ENCODE peak calls at places on chromosomes 7 and 10, in six cellular contexts. One of them, this sample, is unnamed.

GRCh38 chr10:132898391-132899053 is 43.8 kb downstream of the CFAP46 start:
- DNase-seq in AG04450: no peak
- DNase-seq in OCI-LY7: no peak
- DNase-seq in activated CD4-positive, CD25-positive, alpha-beta regulatory T cell: no peak
- DNase-seq in anterior cingulate cortex: no peak
- DNase-seq in NCI-H460: no peak
- DNase-seq in this sample: no peak

GRCh38 chr10:24721254-24722106 is 2.2 kb downstream of the ARHGAP21 start:
- DNase-seq in AG04450: no peak
- DNase-seq in OCI-LY7: no peak
- DNase-seq in activated CD4-positive, CD25-positive, alpha-beta regulatory T cell: no peak
- DNase-seq in anterior cingulate cortex: peak
- DNase-seq in NCI-H460: no peak
- DNase-seq in this sample: no peak

GRCh38 chr7:64876792-64877713 is 26.0 kb upstream of the ZNF273 start:
- DNase-seq in AG04450: no peak
- DNase-seq in OCI-LY7: no peak
- DNase-seq in activated CD4-positive, CD25-positive, alpha-beta regulatory T cell: peak
- DNase-seq in anterior cingulate cortex: peak
- DNase-seq in NCI-H460: no peak
- DNase-seq in this sample: no peak

GRCh38 chr10:111360260-111360925 is 283.6 kb downstream of the ADRA2A start:
- DNase-seq in AG04450: no peak
- DNase-seq in OCI-LY7: peak
- DNase-seq in activated CD4-positive, CD25-positive, alpha-beta regulatory T cell: no peak
- DNase-seq in anterior cingulate cortex: no peak
- DNase-seq in NCI-H460: peak
- DNase-seq in this sample: no peak

GRCh38 chr7:101537935-101538595 is 91.0 kb downstream of the MYL10 start:
- DNase-seq in AG04450: no peak
- DNase-seq in OCI-LY7: no peak
- DNase-seq in activated CD4-positive, CD25-positive, alpha-beta regulatory T cell: no peak
- DNase-seq in anterior cingulate cortex: no peak
- DNase-seq in NCI-H460: no peak
- DNase-seq in this sample: no peak

GRCh38 chr10:35140126-35140525 is 13.5 kb downstream of the CREM start:
- DNase-seq in AG04450: no peak
- DNase-seq in OCI-LY7: no peak
- DNase-seq in activated CD4-positive, CD25-positive, alpha-beta regulatory T cell: no peak
- DNase-seq in anterior cingulate cortex: no peak
- DNase-seq in NCI-H460: no peak
- DNase-seq in this sample: no peak

GRCh38 chr10:112366992-112367391 is 6.9 kb upstream of the ACSL5 start:
- DNase-seq in AG04450: no peak
- DNase-seq in OCI-LY7: no peak
- DNase-seq in activated CD4-positive, CD25-positive, alpha-beta regulatory T cell: no peak
- DNase-seq in anterior cingulate cortex: no peak
- DNase-seq in NCI-H460: no peak
- DNase-seq in this sample: no peak

GRCh38 chr7:142811154-142811737 is 40.5 kb downstream of the PRSS2 start:
- DNase-seq in AG04450: peak
- DNase-seq in OCI-LY7: peak
- DNase-seq in activated CD4-positive, CD25-positive, alpha-beta regulatory T cell: no peak
- DNase-seq in anterior cingulate cortex: no peak
- DNase-seq in NCI-H460: peak
- DNase-seq in this sample: peak

GRCh38 chr10:132249232-132249724 is 58.5 kb downstream of the STK32C start:
- DNase-seq in AG04450: no peak
- DNase-seq in OCI-LY7: no peak
- DNase-seq in activated CD4-positive, CD25-positive, alpha-beta regulatory T cell: no peak
- DNase-seq in anterior cingulate cortex: no peak
- DNase-seq in NCI-H460: no peak
- DNase-seq in this sample: no peak

GRCh38 chr10:103605359-103606156 is 112.1 kb downstream of the NEURL1 start:
- DNase-seq in AG04450: no peak
- DNase-seq in OCI-LY7: peak
- DNase-seq in activated CD4-positive, CD25-positive, alpha-beta regulatory T cell: no peak
- DNase-seq in anterior cingulate cortex: peak
- DNase-seq in NCI-H460: peak
- DNase-seq in this sample: no peak

GRCh38 chr10:120580651-120581259 is 123.7 kb downstream of the PLPP4 start:
- DNase-seq in AG04450: no peak
- DNase-seq in OCI-LY7: no peak
- DNase-seq in activated CD4-positive, CD25-positive, alpha-beta regulatory T cell: no peak
- DNase-seq in anterior cingulate cortex: peak
- DNase-seq in NCI-H460: no peak
- DNase-seq in this sample: no peak

GRCh38 chr10:108327706-108328105 is 1163.2 kb upstream of the SORCS1 start:
- DNase-seq in AG04450: no peak
- DNase-seq in OCI-LY7: no peak
- DNase-seq in activated CD4-positive, CD25-positive, alpha-beta regulatory T cell: no peak
- DNase-seq in anterior cingulate cortex: no peak
- DNase-seq in NCI-H460: no peak
- DNase-seq in this sample: no peak

GRCh38 chr7:157538321-157538720 is 201.5 kb downstream of the DNAJB6 start:
- DNase-seq in AG04450: no peak
- DNase-seq in OCI-LY7: no peak
- DNase-seq in activated CD4-positive, CD25-positive, alpha-beta regulatory T cell: no peak
- DNase-seq in anterior cingulate cortex: no peak
- DNase-seq in NCI-H460: no peak
- DNase-seq in this sample: no peak

GRCh38 chr10:91816986-91817385 is 18.8 kb downstream of the TNKS2 start:
- DNase-seq in AG04450: no peak
- DNase-seq in OCI-LY7: no peak
- DNase-seq in activated CD4-positive, CD25-positive, alpha-beta regulatory T cell: no peak
- DNase-seq in anterior cingulate cortex: no peak
- DNase-seq in NCI-H460: no peak
- DNase-seq in this sample: no peak

GRCh38 chr7:99455874-99456273 is 10.1 kb downstream of the ATP5MF start:
- DNase-seq in AG04450: no peak
- DNase-seq in OCI-LY7: no peak
- DNase-seq in activated CD4-positive, CD25-positive, alpha-beta regulatory T cell: no peak
- DNase-seq in anterior cingulate cortex: no peak
- DNase-seq in NCI-H460: no peak
- DNase-seq in this sample: no peak

GRCh38 chr10:73916761-73917470 is 6.0 kb downstream of the PLAU start:
- DNase-seq in AG04450: no peak
- DNase-seq in OCI-LY7: no peak
- DNase-seq in activated CD4-positive, CD25-positive, alpha-beta regulatory T cell: no peak
- DNase-seq in anterior cingulate cortex: no peak
- DNase-seq in NCI-H460: no peak
- DNase-seq in this sample: no peak

GRCh38 chr10:130206216-130206737 is 70.1 kb downstream of the GLRX3 start:
- DNase-seq in AG04450: no peak
- DNase-seq in OCI-LY7: no peak
- DNase-seq in activated CD4-positive, CD25-positive, alpha-beta regulatory T cell: no peak
- DNase-seq in anterior cingulate cortex: no peak
- DNase-seq in NCI-H460: no peak
- DNase-seq in this sample: no peak

GRCh38 chr10:86630079-86630478 is 24.3 kb upstream of the OPN4 start:
- DNase-seq in AG04450: no peak
- DNase-seq in OCI-LY7: no peak
- DNase-seq in activated CD4-positive, CD25-positive, alpha-beta regulatory T cell: no peak
- DNase-seq in anterior cingulate cortex: no peak
- DNase-seq in NCI-H460: no peak
- DNase-seq in this sample: no peak

GRCh38 chr10:33248638-33249037 is 85.8 kb downstream of the NRP1 start:
- DNase-seq in AG04450: peak
- DNase-seq in OCI-LY7: peak
- DNase-seq in activated CD4-positive, CD25-positive, alpha-beta regulatory T cell: no peak
- DNase-seq in anterior cingulate cortex: no peak
- DNase-seq in NCI-H460: no peak
- DNase-seq in this sample: peak

GRCh38 chr7:146683439-146683838 is 566.8 kb downstream of the CNTNAP2 start:
- DNase-seq in AG04450: no peak
- DNase-seq in OCI-LY7: no peak
- DNase-seq in activated CD4-positive, CD25-positive, alpha-beta regulatory T cell: no peak
- DNase-seq in anterior cingulate cortex: no peak
- DNase-seq in NCI-H460: peak
- DNase-seq in this sample: peak

GRCh38 chr10:79186742-79187544 is 118.2 kb downstream of the ZMIZ1 start:
- DNase-seq in AG04450: no peak
- DNase-seq in OCI-LY7: no peak
- DNase-seq in activated CD4-positive, CD25-positive, alpha-beta regulatory T cell: no peak
- DNase-seq in anterior cingulate cortex: no peak
- DNase-seq in NCI-H460: no peak
- DNase-seq in this sample: no peak

GRCh38 chr7:35036361-35037171 is 719 bp downstream of the DPY19L1 start:
- DNase-seq in AG04450: no peak
- DNase-seq in OCI-LY7: peak
- DNase-seq in activated CD4-positive, CD25-positive, alpha-beta regulatory T cell: no peak
- DNase-seq in anterior cingulate cortex: peak
- DNase-seq in NCI-H460: peak
- DNase-seq in this sample: no peak

GRCh38 chr10:98006266-98006665 is 24.2 kb downstream of the CRTAC1 start:
- DNase-seq in AG04450: no peak
- DNase-seq in OCI-LY7: no peak
- DNase-seq in activated CD4-positive, CD25-positive, alpha-beta regulatory T cell: no peak
- DNase-seq in anterior cingulate cortex: no peak
- DNase-seq in NCI-H460: no peak
- DNase-seq in this sample: no peak

GRCh38 chr10:31142026-31142425 is 110.4 kb upstream of the ZNF438 start:
- DNase-seq in AG04450: no peak
- DNase-seq in OCI-LY7: no peak
- DNase-seq in activated CD4-positive, CD25-positive, alpha-beta regulatory T cell: no peak
- DNase-seq in anterior cingulate cortex: no peak
- DNase-seq in NCI-H460: no peak
- DNase-seq in this sample: peak

GRCh38 chr7:1646957-1647891 is 22.9 kb upstream of the ELFN1 start:
- DNase-seq in AG04450: no peak
- DNase-seq in OCI-LY7: no peak
- DNase-seq in activated CD4-positive, CD25-positive, alpha-beta regulatory T cell: no peak
- DNase-seq in anterior cingulate cortex: no peak
- DNase-seq in NCI-H460: no peak
- DNase-seq in this sample: peak

GRCh38 chr7:85023066-85023687 is 163.7 kb downstream of the SEMA3D start:
- DNase-seq in AG04450: peak
- DNase-seq in OCI-LY7: peak
- DNase-seq in activated CD4-positive, CD25-positive, alpha-beta regulatory T cell: no peak
- DNase-seq in anterior cingulate cortex: no peak
- DNase-seq in NCI-H460: peak
- DNase-seq in this sample: peak

GRCh38 chr10:11663763-11664555 is 52.5 kb upstream of the USP6NL start:
- DNase-seq in AG04450: no peak
- DNase-seq in OCI-LY7: peak
- DNase-seq in activated CD4-positive, CD25-positive, alpha-beta regulatory T cell: no peak
- DNase-seq in anterior cingulate cortex: no peak
- DNase-seq in NCI-H460: no peak
- DNase-seq in this sample: no peak

GRCh38 chr10:63133787-63134557 is 844 bp downstream of the NRBF2 start:
- DNase-seq in AG04450: no peak
- DNase-seq in OCI-LY7: peak
- DNase-seq in activated CD4-positive, CD25-positive, alpha-beta regulatory T cell: no peak
- DNase-seq in anterior cingulate cortex: no peak
- DNase-seq in NCI-H460: no peak
- DNase-seq in this sample: no peak

GRCh38 chr7:945147-945555 is 9.3 kb downstream of the ADAP1 start:
- DNase-seq in AG04450: no peak
- DNase-seq in OCI-LY7: no peak
- DNase-seq in activated CD4-positive, CD25-positive, alpha-beta regulatory T cell: no peak
- DNase-seq in anterior cingulate cortex: no peak
- DNase-seq in NCI-H460: no peak
- DNase-seq in this sample: no peak

GRCh38 chr7:154613811-154614210 is 389.1 kb downstream of the PAXIP1 start:
- DNase-seq in AG04450: no peak
- DNase-seq in OCI-LY7: no peak
- DNase-seq in activated CD4-positive, CD25-positive, alpha-beta regulatory T cell: no peak
- DNase-seq in anterior cingulate cortex: no peak
- DNase-seq in NCI-H460: no peak
- DNase-seq in this sample: no peak

GRCh38 chr10:43471929-43472720 is 35.2 kb downstream of the ZNF487 start:
- DNase-seq in AG04450: no peak
- DNase-seq in OCI-LY7: no peak
- DNase-seq in activated CD4-positive, CD25-positive, alpha-beta regulatory T cell: no peak
- DNase-seq in anterior cingulate cortex: no peak
- DNase-seq in NCI-H460: no peak
- DNase-seq in this sample: no peak

GRCh38 chr7:108358553-108358952 is 97.7 kb downstream of the NRCAM start:
- DNase-seq in AG04450: peak
- DNase-seq in OCI-LY7: no peak
- DNase-seq in activated CD4-positive, CD25-positive, alpha-beta regulatory T cell: no peak
- DNase-seq in anterior cingulate cortex: no peak
- DNase-seq in NCI-H460: peak
- DNase-seq in this sample: peak

GRCh38 chr10:83373659-83374058 is 765.6 kb upstream of the GHITM start:
- DNase-seq in AG04450: no peak
- DNase-seq in OCI-LY7: peak
- DNase-seq in activated CD4-positive, CD25-positive, alpha-beta regulatory T cell: no peak
- DNase-seq in anterior cingulate cortex: no peak
- DNase-seq in NCI-H460: peak
- DNase-seq in this sample: peak

GRCh38 chr7:43678315-43678714 is 51.0 kb downstream of the COA1 start:
- DNase-seq in AG04450: no peak
- DNase-seq in OCI-LY7: no peak
- DNase-seq in activated CD4-positive, CD25-positive, alpha-beta regulatory T cell: no peak
- DNase-seq in anterior cingulate cortex: no peak
- DNase-seq in NCI-H460: no peak
- DNase-seq in this sample: no peak

GRCh38 chr7:43535031-43535451 is 47.9 kb upstream of the STK17A start:
- DNase-seq in AG04450: no peak
- DNase-seq in OCI-LY7: no peak
- DNase-seq in activated CD4-positive, CD25-positive, alpha-beta regulatory T cell: no peak
- DNase-seq in anterior cingulate cortex: no peak
- DNase-seq in NCI-H460: no peak
- DNase-seq in this sample: peak

GRCh38 chr7:104038136-104038535 is 48.7 kb upstream of the RELN start:
- DNase-seq in AG04450: no peak
- DNase-seq in OCI-LY7: no peak
- DNase-seq in activated CD4-positive, CD25-positive, alpha-beta regulatory T cell: no peak
- DNase-seq in anterior cingulate cortex: no peak
- DNase-seq in NCI-H460: no peak
- DNase-seq in this sample: no peak

This sample was measured in astrocyte of the cerebellum.